ENCODE peak calls at places on chromosome X, in four cellular contexts. I is GM23338, R is HepG2, P is Panc1. B is an unnamed sample.

GRCh38 chrX:65536291-65536690 is 1.7 kb upstream of the LAS1L start:
- DNase-seq in I (no peak), R (no peak), P (no peak), B (no peak)

GRCh38 chrX:129123795-129124194 is 399.5 kb downstream of the SMARCA1 start:
- DNase-seq in I (no peak), R (peak), P (no peak), B (no peak)

GRCh38 chrX:138866643-138867042 is 155.1 kb upstream of the FGF13 start:
- DNase-seq in I (no peak), R (no peak), P (no peak), B (no peak)

GRCh38 chrX:49237060-49237459 is 1.8 kb downstream of the CCDC22 start:
- DNase-seq in I (no peak), R (no peak), P (no peak), B (no peak)

GRCh38 chrX:125757794-125758564 is 408.1 kb downstream of the DCAF12L2 start:
- DNase-seq in I (no peak), R (no peak), P (no peak), B (peak)

GRCh38 chrX:153968754-153969124 is 2.9 kb downstream of the HCFC1 start:
- DNase-seq in I (peak), R (no peak), P (no peak), B (no peak)

GRCh38 chrX:78997870-78998558 is 52.8 kb downstream of the P2RY10 start:
- DNase-seq in I (peak), R (no peak), P (no peak), B (no peak)

GRCh38 chrX:18291006-18291545 is 63.4 kb downstream of the SCML2 start:
- DNase-seq in I (no peak), R (no peak), P (no peak), B (no peak)

GRCh38 chrX:49767231-49767630 is 61.9 kb upstream of the PAGE4 start:
- DNase-seq in I (no peak), R (no peak), P (no peak), B (no peak)

GRCh38 chrX:42097491-42097890 is 174.1 kb upstream of the CASK start:
- DNase-seq in I (no peak), R (no peak), P (no peak), B (no peak)

GRCh38 chrX:153888344-153888743 is 2.4 kb upstream of the L1CAM start:
- DNase-seq in I (no peak), R (no peak), P (no peak), B (no peak)

GRCh38 chrX:48523682-48524081 is 2.1 kb downstream of the EBP start:
- DNase-seq in I (no peak), R (no peak), P (no peak), B (no peak)

GRCh38 chrX:40284852-40285251 is 187.1 kb upstream of the BCOR start:
- DNase-seq in I (no peak), R (no peak), P (no peak), B (no peak)

GRCh38 chrX:15644560-15644872 is 20.1 kb downstream of the CLTRN start:
- DNase-seq in I (no peak), R (no peak), P (no peak), B (no peak)

GRCh38 chrX:13029341-13029740 is 15.1 kb downstream of the FAM9C start:
- DNase-seq in I (no peak), R (no peak), P (no peak), B (peak)

GRCh38 chrX:69531031-69531755 is 27.1 kb downstream of the NALF2 start:
- DNase-seq in I (no peak), R (no peak), P (no peak), B (no peak)

GRCh38 chrX:106959897-106960296 is 39.7 kb downstream of the CLDN2 start:
- DNase-seq in I (peak), R (peak), P (no peak), B (peak)

GRCh38 chrX:48514868-48515460 is 6.2 kb downstream of the PORCN start:
- DNase-seq in I (no peak), R (no peak), P (no peak), B (no peak)

GRCh38 chrX:71282514-71283408 is 674 bp upstream of the NONO start:
- DNase-seq in I (peak), R (peak), P (no peak), B (peak)

GRCh38 chrX:111098874-111099273 is 2.9 kb downstream of the PAK3 start:
- DNase-seq in I (peak), R (peak), P (peak), B (peak)

GRCh38 chrX:153410328-153410727 is 944 bp upstream of the ZFP92 start:
- DNase-seq in I (no peak), R (no peak), P (no peak), B (no peak)

GRCh38 chrX:143437439-143437838 is 79.8 kb downstream of the SPANXN3 start:
- DNase-seq in I (peak), R (no peak), P (no peak), B (no peak)

GRCh38 chrX:10607233-10607632 is 13.2 kb downstream of the MID1 start:
- DNase-seq in I (no peak), R (no peak), P (no peak), B (no peak)

GRCh38 chrX:40552768-40553167 is 28.0 kb upstream of the ATP6AP2 start:
- DNase-seq in I (no peak), R (no peak), P (no peak), B (peak)

GRCh38 chrX:34893741-34894140 is 48.9 kb upstream of the FAM47B start:
- DNase-seq in I (no peak), R (no peak), P (no peak), B (no peak)

GRCh38 chrX:39199429-39199828 is 398.2 kb downstream of the MID1IP1 start:
- DNase-seq in I (no peak), R (no peak), P (no peak), B (no peak)

GRCh38 chrX:103215037-103215767 is at the start of gene BEX4:
- DNase-seq in I (peak), R (no peak), P (no peak), B (peak)

DNA sequence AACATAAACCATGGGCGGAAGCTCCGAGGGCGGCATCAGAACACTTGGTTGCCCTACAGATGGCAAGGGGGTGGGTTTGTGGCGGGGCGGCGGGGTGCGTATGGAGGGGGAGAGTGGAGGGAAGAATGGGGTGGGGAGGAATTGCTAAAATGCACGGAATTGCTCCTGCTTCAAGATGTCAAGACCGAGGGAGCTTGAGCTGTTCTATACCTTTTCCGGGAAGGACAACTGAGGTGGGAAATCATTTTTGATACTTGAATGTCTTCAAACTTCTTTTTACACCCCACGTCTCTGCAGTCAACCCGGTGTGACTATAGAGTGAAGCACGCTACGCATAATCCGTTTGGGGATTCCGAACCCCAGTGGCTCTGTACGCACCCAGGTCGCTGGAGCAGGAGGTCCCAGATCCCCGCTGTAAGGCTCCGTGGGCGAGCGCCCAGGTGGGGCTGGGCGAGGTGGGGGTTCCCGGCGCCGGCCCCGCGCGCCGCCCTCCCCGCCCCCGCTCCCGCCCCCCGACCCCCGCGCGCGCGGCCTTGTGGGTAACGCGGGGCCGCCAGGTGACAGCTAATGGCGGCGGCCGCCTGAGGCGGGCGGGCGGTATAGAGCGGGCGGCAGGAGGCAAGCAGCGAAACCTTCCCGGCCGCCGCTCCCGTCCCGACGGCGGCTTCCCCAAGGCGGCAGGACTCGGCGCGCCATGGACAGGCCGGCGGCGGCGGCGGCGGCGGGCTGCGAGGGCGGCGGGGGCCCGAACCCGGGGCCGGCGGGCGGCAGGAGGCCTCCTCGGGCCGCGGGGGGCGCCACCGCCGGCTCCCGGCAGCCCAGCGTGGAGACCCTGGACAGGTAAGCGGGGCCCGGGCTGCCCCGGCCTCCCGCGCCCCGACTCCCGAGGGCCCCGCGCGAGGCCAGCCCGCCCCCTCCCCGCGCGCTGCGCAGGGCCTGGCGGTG is at the start of gene MTMR1:
- DNase-seq in I (peak), R (no peak), P (no peak), B (peak)
- TF ChIP-seq REST in I (no peak), R (no peak), P (no peak), B (no peak)

DNA sequence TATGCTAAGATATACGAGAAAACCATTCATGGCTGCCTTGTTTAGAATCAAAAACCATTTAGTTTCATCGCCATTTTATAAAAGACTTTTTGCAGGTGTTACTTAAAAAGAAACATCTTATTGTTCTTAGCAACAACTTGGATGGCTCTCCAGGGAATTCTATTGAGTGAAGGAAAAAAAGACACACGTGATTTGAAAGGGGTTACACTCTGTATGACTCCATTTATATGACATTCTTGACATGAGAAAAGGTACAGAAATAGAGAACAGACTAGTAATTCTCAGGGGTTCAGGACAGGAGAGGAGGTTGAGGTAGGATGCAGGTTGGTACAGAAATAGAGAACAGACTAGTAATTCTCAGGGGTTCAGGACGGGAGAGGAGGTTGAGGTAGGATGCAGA is 66.0 kb downstream of the DHRSX start:
- DNase-seq in I (no peak), R (no peak), P (no peak), B (no peak)
- TF ChIP-seq REST in I (no peak), R (no peak), P (no peak), B (no peak)

DNA sequence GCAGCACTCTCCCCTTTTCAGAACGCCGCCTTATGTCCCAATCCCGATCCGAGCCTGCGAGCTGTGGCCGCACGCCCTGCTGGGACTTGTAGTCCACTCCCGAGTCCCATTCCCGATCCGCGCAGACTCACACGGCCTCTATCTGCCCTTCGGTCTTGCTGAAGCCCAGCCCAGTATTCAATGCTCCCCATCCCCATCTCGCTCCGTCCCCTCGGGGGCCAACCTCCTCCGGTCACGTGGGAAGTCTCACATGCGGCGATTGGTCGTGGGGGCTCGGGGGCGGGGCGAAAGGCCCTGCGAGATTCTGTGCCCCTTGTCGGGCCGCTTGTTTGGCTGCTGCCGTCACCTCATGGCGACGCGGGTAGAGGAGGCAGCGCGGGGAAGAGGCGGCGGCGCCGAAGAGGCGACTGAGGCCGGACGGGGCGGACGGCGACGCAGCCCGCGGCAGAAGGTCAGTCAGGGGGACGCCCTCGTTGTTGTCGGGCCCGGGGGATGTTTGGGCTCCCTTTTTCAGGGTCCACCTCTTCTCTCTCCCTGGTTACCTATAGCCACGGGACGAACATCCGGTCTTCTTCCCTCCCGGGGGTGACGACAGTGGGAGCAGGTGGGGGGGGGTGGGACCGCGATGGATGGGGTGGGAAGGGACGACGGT is at the start of gene TXLNG:
- DNase-seq in I (peak), R (peak), P (peak), B (peak)
- TF ChIP-seq REST in I (no peak), R (no peak), P (no peak), B (no peak)

GRCh38 chrX:31356501-31357263 is 284.8 kb upstream of the FTHL17 start:
- DNase-seq in I (no peak), R (peak), P (no peak), B (no peak)

GRCh38 chrX:31353095-31353494 is 281.3 kb upstream of the FTHL17 start:
- DNase-seq in I (no peak), R (no peak), P (no peak), B (no peak)

GRCh38 chrX:31349515-31349914 is 277.7 kb upstream of the FTHL17 start:
- DNase-seq in I (no peak), R (no peak), P (no peak), B (no peak)

GRCh38 chrX:31350808-31351074 is 278.9 kb upstream of the FTHL17 start:
- DNase-seq in I (no peak), R (no peak), P (no peak), B (no peak)

GRCh38 chrX:31355206-31355955 is 283.5 kb upstream of the FTHL17 start:
- DNase-seq in I (no peak), R (no peak), P (no peak), B (no peak)
- TF ChIP-seq REST in I (no peak), R (no peak), P (no peak), B (no peak)

DNA sequence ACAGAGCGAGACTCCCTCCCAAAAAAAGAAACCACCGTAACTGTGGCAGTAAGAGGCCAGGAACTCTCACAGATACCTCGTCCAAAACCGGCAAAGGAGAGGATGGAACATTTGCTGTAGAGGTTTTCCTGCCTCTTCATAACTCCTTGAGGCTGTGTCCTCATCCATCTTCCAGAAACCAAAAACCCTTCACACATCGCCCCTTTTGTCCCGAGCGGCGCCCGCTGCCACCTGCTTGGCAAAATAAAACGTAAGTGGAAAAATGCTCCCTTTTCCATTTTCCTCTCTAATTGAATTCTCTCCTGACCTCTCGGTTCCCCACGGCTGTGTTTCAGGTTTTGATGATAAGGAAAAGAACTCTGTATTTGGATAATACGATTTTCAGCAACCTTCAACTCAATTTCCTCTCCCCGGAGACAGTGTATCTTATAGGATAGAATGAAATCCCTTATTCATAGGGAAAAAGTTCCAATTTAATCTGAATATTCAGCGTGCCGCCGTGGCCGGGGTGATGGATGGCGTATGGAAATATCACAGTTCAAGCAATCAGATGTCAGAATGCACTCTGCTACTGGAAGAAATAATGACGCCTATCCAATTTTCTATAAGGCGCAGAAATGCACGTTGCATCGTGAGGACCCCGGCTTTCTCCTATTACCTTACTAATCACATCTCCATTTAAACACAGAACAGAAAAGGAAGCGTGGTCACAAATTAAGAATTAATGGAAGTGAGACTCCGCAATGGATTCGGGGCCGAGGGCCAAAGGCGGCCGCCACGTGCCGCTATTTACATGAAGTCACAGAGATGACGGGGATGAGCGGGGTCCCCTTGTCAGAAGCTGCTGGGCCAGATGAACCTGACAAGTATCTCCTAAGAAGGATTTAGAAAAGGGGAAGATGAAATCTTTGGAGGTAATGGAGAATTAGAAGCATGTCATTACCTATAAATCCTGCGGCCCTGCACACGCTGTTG is 5.3 kb upstream of the PPP2R3B start:
- DNase-seq in I (no peak), R (no peak), P (no peak), B (no peak)
- TF ChIP-seq REST in I (no peak), R (no peak), P (no peak), B (no peak)

GRCh38 chrX:1536712-1537030 is 314 bp downstream of the P2RY8 start:
- DNase-seq in I (no peak), R (no peak), P (no peak), B (no peak)

GRCh38 chrX:1533083-1533482 is 3.9 kb downstream of the P2RY8 start:
- DNase-seq in I (no peak), R (no peak), P (no peak), B (no peak)

GRCh38 chrX:1535241-1536041 is 1.5 kb downstream of the P2RY8 start:
- DNase-seq in I (no peak), R (no peak), P (no peak), B (no peak)

GRCh38 chrX:1534321-1535168 is 2.4 kb downstream of the P2RY8 start:
- DNase-seq in I (peak), R (no peak), P (no peak), B (no peak)

GRCh38 chrX:1537031-1537715 is at the start of gene P2RY8:
- DNase-seq in I (no peak), R (peak), P (no peak), B (peak)
- TF ChIP-seq REST in I (no peak), R (no peak), P (no peak), B (no peak)

DNA sequence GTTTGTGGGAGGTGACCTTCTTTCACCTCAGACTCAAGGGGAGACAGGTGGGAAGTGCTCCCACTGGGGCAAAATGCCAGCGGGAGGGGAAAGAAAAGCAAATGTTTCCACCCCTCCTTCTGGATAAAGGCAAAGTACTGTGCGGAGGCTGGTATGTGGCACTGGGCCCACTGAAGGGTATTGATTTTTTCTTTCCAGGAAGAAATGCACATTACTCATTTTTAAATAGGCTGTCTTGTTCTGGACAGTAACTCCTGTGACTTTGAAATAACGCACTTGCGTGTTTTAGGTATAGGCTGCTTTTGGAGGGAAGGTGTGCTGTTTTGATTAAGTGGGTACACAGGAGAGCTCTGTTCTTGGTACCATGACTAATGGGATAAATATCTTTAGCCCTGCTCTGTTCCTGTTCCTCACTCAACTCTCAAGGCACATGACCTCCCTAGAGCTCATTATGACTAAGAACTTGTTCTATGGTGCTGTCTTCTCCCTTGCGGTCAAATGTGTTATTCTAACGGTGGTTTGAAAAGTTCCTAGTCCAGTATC is 40.7 kb upstream of the MBTPS2 start:
- DNase-seq in I (no peak), R (peak), P (peak), B (peak)
- TF ChIP-seq REST in I (no peak), R (no peak), P (no peak), B (no peak)

GRCh38 chrX:29721152-29721551 is 494.2 kb upstream of the MAGEB2 start:
- DNase-seq in I (no peak), R (no peak), P (no peak), B (no peak)
- TF ChIP-seq REST in I (peak), R (no peak), P (no peak), B (peak)

B was measured in A549.